ENCODE peak calls at places on chromosomes 6 and 20, in four cellular contexts. N, G, O and C are unnamed samples.

GRCh38 chr6:29509239-29509638 is 21.5 kb upstream of the MAS1L start:
- DNase-seq in G (peak; percentile 73), N (no peak), O (no peak), C (no peak)

GRCh38 chr20:45801851-45802250 is 10.1 kb downstream of the DNTTIP1 start:
- DNase-seq in N (no peak), O (no peak), G (no peak), C (no peak)

GRCh38 chr20:49570828-49571552 is 3.1 kb upstream of the PTGIS start:
- DNase-seq in N (no peak), O (no peak), G (no peak), C (no peak)

GRCh38 chr20:8722277-8722928 is 346.5 kb upstream of the PLCB4 start:
- DNase-seq in G (no peak), N (no peak), O (peak; percentile 61), C (no peak)

GRCh38 chr6:163122365-163122764 is 292.2 kb upstream of the QKI start:
- DNase-seq in N (no peak), G (no peak), O (no peak), C (peak; percentile 57)

GRCh38 chr6:156379946-156380707 is 397.1 kb upstream of the ARID1B start:
- DNase-seq in N (no peak), G (no peak), O (peak; percentile 17), C (peak; percentile 53)

GRCh38 chr6:164144316-164144715 is 729.8 kb downstream of the QKI start:
- DNase-seq in N (no peak), O (no peak), G (no peak), C (no peak)

GRCh38 chr6:112503210-112503609 is 156.1 kb downstream of the RFPL4B start:
- DNase-seq in N (no peak), O (peak; percentile 14), G (no peak), C (no peak)

GRCh38 chr6:38234934-38235678 is 404.6 kb downstream of the BTBD9 start:
- DNase-seq in O (no peak), G (no peak), N (no peak), C (no peak)

GRCh38 chr20:1427457-1428054 is 34.7 kb upstream of the FKBP1A start:
- DNase-seq in O (peak; percentile 54), G (no peak), N (no peak), C (no peak)

GRCh38 chr6:127210725-127211124 is 55.9 kb upstream of the RNF146 start:
- DNase-seq in N (no peak), G (no peak), O (no peak), C (no peak)

GRCh38 chr6:134979142-134979541 is 29.2 kb upstream of the ALDH8A1 start:
- DNase-seq in N (no peak), O (no peak), G (no peak), C (no peak)

GRCh38 chr6:47307362-47308222 is 2.1 kb downstream of the TNFRSF21 start:
- DNase-seq in N (no peak), G (no peak), O (no peak), C (no peak)

GRCh38 chr6:20847904-20848303 is 313.6 kb downstream of the CDKAL1 start:
- DNase-seq in O (no peak), G (no peak), N (no peak), C (no peak)

GRCh38 chr6:33008944-33009861 is at the start of gene HLA-DOA:
- DNase-seq in O (peak; percentile 89), N (no peak), G (no peak), C (no peak)

GRCh38 chr20:330233-331149 is 5.1 kb downstream of the SOX12 start:
- DNase-seq in N (peak; percentile 56), O (peak; percentile 71), G (peak; percentile 86), C (peak; percentile 70)

GRCh38 chr20:1388706-1389483 is 4.0 kb downstream of the FKBP1A start:
- DNase-seq in N (no peak), G (no peak), O (no peak), C (no peak)

GRCh38 chr6:158718431-158719126 is 68.7 kb downstream of the SYTL3 start:
- DNase-seq in G (no peak), N (no peak), O (peak; percentile 79), C (no peak)

GRCh38 chr6:99592900-99593299 is 13.7 kb upstream of the PRDM13 start:
- DNase-seq in O (no peak), N (no peak), G (no peak), C (no peak)